ENCODE peak calls at places on chromosome 4, in eight cellular contexts. D is upper lobe of left lung, Z is right lobe of liver, P is gastrocnemius medialis, V is IMR-90, H is esophagus muscularis mucosa, W is lower leg skin, F is A549. J is an unnamed sample.

GRCh38 chr4:157806176-157806575 is 366.6 kb downstream of the GASK1B start:
- DNase-seq in W (no peak), V (no peak), P (no peak), H (no peak), D (no peak), F (no peak), Z (no peak), J (no peak)

GRCh38 chr4:67204441-67204840 is 340.9 kb downstream of the CENPC start:
- DNase-seq in Z (no peak), H (no peak), F (no peak), W (no peak), V (no peak), P (no peak), D (no peak), J (no peak)

GRCh38 chr4:81688085-81688484 is 216.4 kb upstream of the RASGEF1B start:
- DNase-seq in F (no peak), P (no peak), Z (no peak), H (no peak), V (no peak), D (no peak), W (no peak), J (no peak)

GRCh38 chr4:95506264-95506663 is 42.5 kb downstream of the UNC5C start:
- DNase-seq in H (no peak), W (no peak), F (no peak), P (no peak), V (peak; percentile 12), Z (no peak), D (no peak), J (no peak)

GRCh38 chr4:3059896-3060295 is 14.4 kb downstream of the HTT-AS start:
- DNase-seq in P (no peak), D (no peak), Z (no peak), H (no peak), F (no peak), W (no peak), V (no peak), J (no peak)

GRCh38 chr4:37825943-37826281 is 574 bp upstream of the PGM2 start:
- DNase-seq in V (no peak), H (peak; percentile 90), P (no peak), Z (no peak), D (no peak), W (no peak), F (no peak), J (peak; percentile 4)

GRCh38 chr4:139315221-139315675 is 13.0 kb upstream of the NDUFC1 start:
- DNase-seq in V (no peak), P (no peak), H (no peak), F (no peak), Z (no peak), W (no peak), D (no peak), J (peak; percentile 89)

GRCh38 chr4:140103676-140104075 is 50.3 kb downstream of the MAML3 start:
- DNase-seq in W (no peak), F (no peak), D (no peak), Z (no peak), V (peak; percentile 62), H (no peak), P (no peak), J (no peak)

GRCh38 chr4:15778191-15778741 is at the start of gene CD38:
- DNase-seq in F (peak; percentile 10), W (no peak), D (peak; percentile 48), Z (peak; percentile 70), H (no peak), P (peak; percentile 32), V (no peak), J (no peak)

GRCh38 chr4:166092797-166093196 is 219.8 kb downstream of the TLL1 start:
- DNase-seq in D (no peak), F (no peak), W (no peak), Z (no peak), V (no peak), P (no peak), H (no peak), J (no peak)

GRCh38 chr4:16579866-16580265 is 318.6 kb downstream of the LDB2 start:
- DNase-seq in V (peak; percentile 57), H (no peak), W (no peak), D (no peak), F (no peak), Z (no peak), P (no peak), J (no peak)

GRCh38 chr4:184062769-184063168 is 154.9 kb downstream of the ENPP6 start:
- DNase-seq in F (no peak), H (no peak), W (no peak), P (no peak), Z (no peak), V (no peak), D (no peak), J (no peak)

GRCh38 chr4:1487106-1487505 is 80.9 kb upstream of the NKX1-1 start:
- DNase-seq in W (no peak), Z (no peak), V (no peak), D (no peak), H (no peak), P (no peak), F (no peak), J (no peak)

GRCh38 chr4:147096667-147097604 is 151.3 kb upstream of the TTC29 start:
- DNase-seq in F (peak; percentile 13), Z (no peak), W (no peak), V (peak; percentile 69), P (no peak), H (no peak), D (no peak), J (no peak)

GRCh38 chr4:156783963-156784362 is 187.6 kb downstream of the PDGFC start:
- DNase-seq in D (no peak), F (no peak), Z (no peak), V (no peak), P (no peak), W (no peak), H (no peak), J (no peak)

GRCh38 chr4:120536884-120537283 is 385.6 kb downstream of the PRDM5 start:
- DNase-seq in F (no peak), W (no peak), D (no peak), H (no peak), Z (no peak), P (no peak), V (no peak), J (no peak)

GRCh38 chr4:159292137-159292896 is 189.4 kb downstream of the RAPGEF2 start:
- DNase-seq in W (no peak), P (no peak), V (no peak), Z (no peak), D (no peak), H (no peak), F (no peak), J (no peak)

GRCh38 chr4:5728451-5728850 is 17.4 kb downstream of the EVC start:
- DNase-seq in F (no peak), V (no peak), H (no peak), P (no peak), W (no peak), D (no peak), Z (no peak), J (no peak)

GRCh38 chr4:5730993-5731975 is 20.3 kb downstream of the EVC start:
- DNase-seq in H (no peak), F (no peak), V (no peak), D (no peak), Z (no peak), P (no peak), W (no peak), J (no peak)

GRCh38 chr4:5732158-5732557 is 21.2 kb downstream of the EVC start:
- DNase-seq in W (no peak), V (no peak), Z (no peak), F (no peak), D (no peak), H (no peak), P (no peak), J (no peak)

GRCh38 chr4:5734841-5735240 is 23.8 kb downstream of the EVC start:
- DNase-seq in F (no peak), D (no peak), W (no peak), V (no peak), H (no peak), P (no peak), Z (no peak), J (no peak)

DNA sequence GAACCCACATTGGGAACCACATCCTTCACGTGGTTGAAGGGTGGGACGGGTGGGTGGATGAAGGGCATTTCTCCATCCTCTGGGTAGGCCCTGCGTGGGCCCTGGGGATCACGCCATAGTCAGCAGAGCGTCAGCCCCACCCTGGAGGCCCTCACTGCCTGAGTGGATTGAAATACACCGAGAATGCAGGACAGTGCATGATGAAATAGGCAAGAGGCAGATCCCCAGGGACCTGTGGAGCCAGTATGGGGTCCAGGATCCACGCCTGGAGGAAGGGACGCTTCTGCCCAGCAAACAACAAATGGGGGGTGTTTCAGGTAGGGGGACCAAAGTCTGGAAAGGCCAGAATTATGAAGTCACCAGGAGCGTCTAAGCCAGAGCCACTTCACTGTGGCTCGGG is 19.4 kb downstream of the EVC start:
- DNase-seq in H (no peak), F (no peak), P (no peak), W (no peak), Z (no peak), V (no peak), D (no peak), J (no peak)
- TF ChIP-seq POLR2A in H (no peak), F (no peak), P (no peak), W (no peak), Z (no peak), V (no peak), D (no peak), J (no peak)

GRCh38 chr4:123072060-123072459 is 149.7 kb upstream of the NUDT6 start:
- DNase-seq in Z (no peak), F (no peak), W (no peak), D (no peak), H (no peak), V (no peak), P (no peak), J (no peak)
- H3K4me3 ChIP-seq in Z (no peak overlapping the region), F (no peak overlapping the region), W (no peak overlapping the region), D (no peak overlapping the region), H (no peak overlapping the region), V (no peak overlapping the region), P (no peak overlapping the region), J (no peak overlapping the region)

GRCh38 chr4:154082760-154083530 is 294.1 kb upstream of the SFRP2 start:
- DNase-seq in D (no peak), P (no peak), W (no peak), F (no peak), Z (no peak), H (no peak), V (no peak), J (no peak)
- TF ChIP-seq CTCF in D (no peak), P (no peak), W (no peak), F (no peak), Z (peak; percentile 17), H (no peak), V (no peak), J (no peak)

DNA sequence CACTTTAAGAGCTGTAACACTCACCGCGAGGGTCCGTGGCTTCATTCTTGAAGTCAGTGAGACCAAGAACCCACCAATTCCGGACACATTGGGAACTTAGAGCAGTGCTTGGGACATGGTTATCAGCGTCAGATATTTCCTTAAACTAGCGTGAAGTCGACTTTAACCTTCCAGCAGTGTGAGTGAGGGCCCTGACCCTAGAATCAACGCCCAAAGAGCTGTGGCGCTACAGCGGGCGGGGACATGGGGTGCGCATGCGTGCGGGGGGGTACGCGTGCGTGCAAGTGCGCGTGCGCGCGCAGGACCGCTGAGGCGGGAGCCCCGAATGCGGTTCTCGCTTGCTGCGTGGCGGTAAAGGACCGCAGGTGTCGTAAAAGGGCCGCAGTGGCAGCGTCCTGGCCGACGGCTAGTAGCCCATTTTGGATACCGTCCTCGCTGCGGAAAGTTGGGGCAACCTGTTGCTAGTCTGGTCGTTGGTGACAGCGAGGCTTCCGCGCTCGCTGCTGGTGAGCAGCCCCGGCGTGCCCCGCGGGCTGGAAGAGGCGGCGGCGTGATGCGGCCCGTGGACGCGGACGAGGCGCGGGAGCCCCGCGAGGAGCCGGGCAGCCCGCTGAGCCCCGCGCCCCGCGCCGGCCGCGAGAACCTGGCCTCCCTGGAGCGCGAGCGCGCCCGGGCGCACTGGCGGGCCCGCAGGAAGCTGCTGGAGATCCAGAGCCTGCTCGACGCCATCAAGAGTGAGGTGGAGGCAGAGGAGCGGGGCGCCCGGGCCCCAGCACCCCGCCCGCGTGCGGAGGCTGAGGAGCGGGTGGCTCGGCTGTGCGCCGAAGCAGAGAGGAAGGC is 19.8 kb upstream of the S100P start:
- DNase-seq in V (peak; percentile 96), W (peak; percentile 98), H (peak; percentile 96), Z (peak; percentile 96), D (peak; percentile 96), F (peak; percentile 89), P (peak; percentile 95), J (peak; percentile 95)
- TF ChIP-seq POLR2A in V (no peak), W (peak; percentile 10), H (no peak), Z (peak; percentile 50), D (peak; percentile 0), F (peak; percentile 62), P (peak; percentile 68), J (no peak)

J was measured in thyroid gland.